ENCODE peak calls at places on chromosome 14, in nine cellular contexts. R is BE2C, U is AG10803, E is B cell, Z is fibroblast of lung, J is CD14-positive monocyte, Q is cardiac fibroblast, B is neural progenitor cell, Y is GM23338. K is an unnamed sample.

GRCh38 chr14:49769171-49769570 is 1.2 kb downstream of the KLHDC2 start:
- DNase-seq in B (peak), E (no peak), Z (peak), Q (peak), J (no peak), Y (no peak), U (peak), R (no peak), K (no peak)

GRCh38 chr14:75417674-75418073 is 10.1 kb upstream of the JDP2 start:
- DNase-seq in U (peak), Q (no peak), J (no peak), E (no peak), B (no peak), Z (peak), Y (no peak), R (no peak), K (no peak)

GRCh38 chr14:53888535-53889386 is 67.9 kb downstream of the BMP4 start:
- DNase-seq in Q (no peak), B (no peak), Z (no peak), Y (no peak), R (no peak), J (no peak), E (no peak), U (no peak), K (no peak)

GRCh38 chr14:22159968-22160367 is 429.1 kb downstream of the DAD1 start:
- DNase-seq in Z (no peak), R (no peak), B (no peak), Y (no peak), E (no peak), J (no peak), Q (no peak), U (no peak), K (no peak)

GRCh38 chr14:22039938-22040780 is 366.5 kb upstream of the OR4E1 start:
- DNase-seq in J (no peak), Q (no peak), U (no peak), B (no peak), R (no peak), Y (peak), Z (no peak), E (no peak), K (no peak)

GRCh38 chr14:21917699-21918436 is 244.2 kb upstream of the OR4E1 start:
- DNase-seq in B (peak), E (no peak), Z (peak), Y (peak), R (peak), Q (peak), U (peak), J (no peak), K (peak)

GRCh38 chr14:53109028-53109687 is 44.0 kb downstream of the DDHD1 start:
- DNase-seq in U (peak), Z (no peak), Y (no peak), Q (no peak), E (peak), J (no peak), R (no peak), B (no peak), K (peak)

GRCh38 chr14:91410781-91411536 is 6.7 kb downstream of the CCDC88C start:
- DNase-seq in R (no peak), Z (no peak), Q (no peak), J (no peak), U (no peak), Y (no peak), E (no peak), B (no peak), K (peak)

GRCh38 chr14:23512156-23512555 is 39.4 kb downstream of the ZFHX2 start:
- DNase-seq in Z (peak), R (peak), Y (peak), E (no peak), B (no peak), J (no peak), Q (no peak), U (no peak), K (peak)

GRCh38 chr14:100147181-100147631 is 12.2 kb downstream of the DEGS2 start:
- DNase-seq in Q (no peak), E (peak), R (no peak), B (no peak), J (no peak), Y (no peak), U (no peak), Z (no peak), K (peak)
- TF ChIP-seq CTCF in Q (no peak), E (no peak), R (no peak), B (no peak), J (no peak), Y (no peak), U (no peak), Z (no peak), K (no peak)

DNA sequence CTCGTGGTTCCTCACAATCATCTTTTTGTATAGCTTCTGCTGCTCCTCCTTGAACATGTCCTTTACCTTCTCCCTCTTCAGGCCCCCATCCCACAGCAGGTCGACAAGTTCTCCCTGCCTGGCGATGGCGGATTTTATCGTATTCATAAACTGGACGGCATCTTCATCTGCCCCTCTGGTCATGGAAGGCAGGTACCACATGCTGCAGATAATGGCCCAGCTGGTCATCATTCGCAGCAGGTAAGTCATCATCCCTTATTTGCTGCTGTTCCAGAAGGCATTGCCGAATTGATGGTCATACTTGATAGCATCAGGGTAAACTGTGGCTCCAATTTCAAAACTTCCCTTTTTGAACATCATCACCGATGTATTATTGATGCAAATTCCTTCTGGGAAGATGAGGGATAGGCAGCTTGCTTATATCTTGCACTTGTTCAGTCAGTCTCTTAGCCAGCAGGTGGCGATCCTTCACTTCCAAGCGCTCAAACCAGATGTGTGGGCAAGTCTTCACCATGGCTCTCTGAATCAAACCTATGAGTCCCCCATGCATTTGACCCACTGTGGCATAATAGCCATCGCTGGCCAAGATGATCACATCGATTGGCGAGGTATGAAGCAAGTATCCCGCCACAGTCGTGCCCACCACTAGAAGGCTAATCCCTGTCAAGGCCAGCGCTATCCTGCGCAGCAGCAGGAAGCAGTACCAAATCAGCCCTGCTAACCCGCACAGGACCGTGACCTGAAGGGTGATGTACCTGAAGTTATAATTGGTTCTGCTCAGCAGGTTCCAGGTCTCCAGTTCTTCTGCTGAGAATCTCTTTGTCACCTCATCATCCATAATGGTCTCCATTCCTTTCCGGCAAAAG is 381.5 kb upstream of the STXBP6 start:
- DNase-seq in B (peak), E (no peak), Z (no peak), R (peak), Y (peak), U (no peak), Q (peak), J (no peak), K (no peak)
- TF ChIP-seq CTCF in B (peak), E (no peak), Z (no peak), R (peak), Y (peak), U (no peak), Q (no peak), J (no peak), K (no peak)

DNA sequence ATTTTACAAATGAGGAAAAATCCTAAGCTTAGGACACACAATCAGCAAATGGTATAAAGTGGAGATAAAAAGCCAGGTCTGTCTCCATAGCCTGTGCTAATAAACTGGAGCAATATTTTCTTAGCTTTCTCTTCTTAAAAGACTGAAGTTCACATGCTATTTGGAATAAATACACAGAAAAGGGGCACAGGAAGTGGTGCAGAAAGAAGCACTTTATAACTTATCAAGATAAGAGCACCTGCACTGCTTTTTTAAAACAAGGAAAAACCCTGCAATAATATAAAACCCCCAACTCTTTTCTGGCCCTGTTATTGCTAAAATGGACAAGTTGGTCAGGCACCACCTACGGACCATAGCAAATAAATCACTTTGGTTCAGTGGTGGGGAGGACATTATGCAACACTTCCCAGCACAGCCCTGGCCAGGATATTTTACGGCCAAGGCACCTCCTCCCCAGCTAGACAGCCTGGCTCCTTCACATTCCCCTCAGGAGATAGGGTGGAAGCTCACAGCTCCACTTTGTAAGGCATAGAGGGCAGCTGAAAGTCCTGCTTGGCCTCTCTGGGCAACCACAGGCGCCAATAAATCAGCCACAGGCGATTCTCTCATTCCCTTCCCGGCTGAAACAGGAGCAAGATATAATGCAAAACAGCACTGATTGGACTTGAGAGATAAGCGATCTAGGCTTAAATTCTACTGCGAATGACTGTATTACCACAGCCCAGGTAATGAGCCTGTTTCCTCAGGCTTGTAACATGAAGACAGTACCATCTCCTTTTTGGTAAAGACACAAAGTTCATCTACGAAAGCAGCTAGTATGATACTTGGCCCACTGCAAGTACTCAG is 2.1 kb downstream of the ZBTB25 start:
- DNase-seq in B (no peak), Y (no peak), J (no peak), Z (peak), Q (peak), U (peak), R (peak), E (no peak), K (no peak)
- TF ChIP-seq CTCF in B (no peak), Y (no peak), J (no peak), Z (no peak), Q (peak), U (no peak), R (no peak), E (no peak), K (no peak)

GRCh38 chr14:77077040-77077439 is 21.0 kb upstream of the CIPC start:
- DNase-seq in Q (no peak), U (no peak), J (no peak), Z (no peak), R (no peak), E (no peak), Y (no peak), B (no peak), K (no peak)
- TF ChIP-seq CTCF in Q (no peak), U (no peak), J (no peak), Z (no peak), R (no peak), E (no peak), Y (no peak), B (no peak), K (no peak)

GRCh38 chr14:35032562-35032961 is 13.5 kb upstream of the FAM177A1 start:
- DNase-seq in Z (no peak), Y (no peak), E (no peak), Q (no peak), U (no peak), B (no peak), J (no peak), R (no peak), K (no peak)

DNA sequence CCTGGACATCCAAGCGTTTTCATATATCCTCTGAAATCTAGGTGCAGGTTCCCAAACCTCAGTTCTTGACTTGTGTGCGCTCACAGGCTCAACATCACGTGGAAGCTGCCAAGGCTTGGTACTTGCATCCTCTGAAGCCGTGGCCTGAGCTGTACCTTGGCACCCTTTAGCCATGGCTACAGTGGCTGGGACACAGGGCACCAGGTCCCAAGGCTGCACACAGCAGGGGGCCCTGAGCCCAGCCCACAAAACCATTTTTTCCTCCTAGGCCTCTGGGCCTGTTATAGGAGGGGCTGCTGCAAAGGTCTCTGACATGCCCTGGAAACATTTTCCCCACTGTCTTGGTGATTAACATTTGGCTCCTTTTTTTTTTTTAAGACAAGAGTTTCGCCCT is 11.6 kb upstream of the FAM177A1 start:
- DNase-seq in Z (no peak), U (no peak), B (no peak), J (no peak), R (no peak), Q (no peak), Y (no peak), E (no peak), K (no peak)
- TF ChIP-seq CTCF in Z (no peak), U (no peak), B (no peak), J (no peak), R (no peak), Q (no peak), Y (no peak), E (no peak), K (no peak)